ENCODE peak calls at places on chromosome X, in five cellular contexts. T is SK-N-SH, S is astrocyte of the spinal cord, I is ovary, B is cardiac fibroblast. N is an unnamed sample.

GRCh38 chrX:153818571-153819397 is 11.6 kb downstream of the PDZD4 start:
- DNase-seq in S (no peak), I (no peak), B (no peak), T (peak), N (no peak)

GRCh38 chrX:68177542-68177941 is 255.8 kb downstream of the OPHN1 start:
- DNase-seq in B (no peak), I (no peak), S (no peak), T (no peak), N (no peak)

GRCh38 chrX:112851161-112851779 is 10.6 kb upstream of the AMOT start:
- DNase-seq in S (no peak), I (no peak), B (no peak), T (no peak), N (no peak)

GRCh38 chrX:69153060-69153730 is 12.1 kb downstream of the PJA1 start:
- DNase-seq in T (peak), I (no peak), S (no peak), B (peak), N (peak)

GRCh38 chrX:120680090-120680489 is 50.2 kb upstream of the C1GALT1C1 start:
- DNase-seq in B (no peak), T (no peak), S (no peak), I (no peak), N (no peak)

GRCh38 chrX:114500622-114501021 is 83.3 kb upstream of the HTR2C start:
- DNase-seq in T (peak), B (no peak), S (no peak), I (no peak), N (no peak)

GRCh38 chrX:44344194-44344593 is 722 bp upstream of the EFHC2 start:
- DNase-seq in I (peak), B (no peak), T (no peak), S (no peak), N (no peak)

GRCh38 chrX:106899276-106899675 is 3.9 kb downstream of the RIPPLY1 start:
- DNase-seq in T (no peak), S (peak), B (no peak), I (no peak), N (no peak)

GRCh38 chrX:25021132-25021498 is 5.3 kb upstream of the ARX start:
- DNase-seq in S (no peak), I (peak), T (peak), B (no peak), N (no peak)

GRCh38 chrX:46681849-46682248 is 77.1 kb downstream of the SLC9A7 start:
- DNase-seq in B (peak), T (no peak), S (no peak), I (no peak), N (no peak)

GRCh38 chrX:70979136-70979762 is 48.4 kb upstream of the SLC7A3 start:
- DNase-seq in B (peak), T (peak), S (peak), I (no peak), N (no peak)

GRCh38 chrX:133633162-133633561 is 217.9 kb upstream of the GPC4 start:
- DNase-seq in T (peak), S (no peak), I (no peak), B (no peak), N (no peak)

GRCh38 chrX:153887385-153887784 is 1.4 kb upstream of the L1CAM start:
- DNase-seq in I (no peak), S (no peak), T (no peak), B (no peak), N (no peak)

GRCh38 chrX:141945415-141945814 is 41.7 kb downstream of the MAGEC1 start:
- DNase-seq in T (no peak), B (no peak), S (no peak), I (no peak), N (no peak)

DNA sequence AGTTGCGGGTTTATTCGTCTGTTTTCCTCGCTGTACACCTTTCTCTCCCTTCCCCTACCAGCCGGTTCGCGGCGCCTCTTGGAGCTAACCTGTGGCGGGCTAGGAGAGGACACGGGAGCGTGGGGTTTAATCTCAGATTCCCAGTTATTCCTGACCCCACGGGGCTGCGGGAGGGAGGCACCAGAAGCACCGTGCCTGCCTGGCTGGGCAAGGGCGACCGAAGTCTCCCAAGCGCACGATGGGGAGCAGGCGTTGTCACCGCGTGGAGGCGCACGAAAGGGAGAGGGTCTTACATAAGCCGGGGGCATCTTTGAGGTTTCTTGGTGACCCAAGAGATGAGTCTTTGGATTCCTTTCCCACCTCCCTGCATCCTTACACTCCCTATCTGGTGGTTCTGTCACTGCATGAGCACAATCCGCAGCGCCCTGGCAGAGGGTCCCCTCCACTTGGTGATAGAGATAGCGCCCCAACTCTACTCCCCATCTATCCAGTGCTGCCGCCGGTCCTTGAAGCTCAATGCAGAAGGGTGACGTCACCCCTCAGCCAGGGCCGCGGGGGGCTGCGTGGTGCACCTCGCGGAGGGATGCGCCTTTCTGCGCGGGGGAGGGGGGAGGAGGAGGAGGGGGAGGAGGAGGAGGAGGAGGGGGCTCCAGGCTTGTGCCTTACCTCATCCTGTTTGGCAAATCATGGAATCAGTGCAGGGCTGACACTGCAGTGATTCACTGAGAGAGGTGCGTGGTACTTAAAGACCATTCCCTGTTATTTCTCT is 793 bp downstream of the TSPAN7 start:
- DNase-seq in T (peak), I (peak), S (no peak), B (no peak), N (no peak)
- H3K4me3 ChIP-seq in T (peak), I (peak), S (peak), B (peak), N (peak)

DNA sequence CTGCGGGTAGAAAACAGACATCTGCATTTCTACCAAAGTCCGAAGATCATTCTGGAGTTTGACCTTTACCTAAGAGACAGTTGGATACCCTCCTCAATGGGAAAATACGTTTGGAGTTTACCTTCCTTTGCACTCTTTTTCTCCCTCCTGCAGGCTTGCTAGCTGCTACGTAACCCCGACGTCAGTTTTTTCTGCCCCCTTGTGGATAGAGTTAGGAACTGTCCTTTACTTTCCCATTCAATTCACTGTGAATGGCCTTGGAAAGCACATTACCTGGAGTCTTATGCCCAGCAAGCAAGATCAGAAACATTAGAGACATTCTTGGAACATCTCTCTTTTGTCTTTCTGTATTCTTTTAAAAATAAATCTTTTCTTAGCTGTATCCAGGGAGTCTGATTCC is 250.7 kb downstream of the NAP1L3 start:
- DNase-seq in B (peak), I (no peak), S (no peak), T (peak), N (no peak)
- TF ChIP-seq CTCF in B (peak), I (peak), S (peak), T (peak), N (peak)

DNA sequence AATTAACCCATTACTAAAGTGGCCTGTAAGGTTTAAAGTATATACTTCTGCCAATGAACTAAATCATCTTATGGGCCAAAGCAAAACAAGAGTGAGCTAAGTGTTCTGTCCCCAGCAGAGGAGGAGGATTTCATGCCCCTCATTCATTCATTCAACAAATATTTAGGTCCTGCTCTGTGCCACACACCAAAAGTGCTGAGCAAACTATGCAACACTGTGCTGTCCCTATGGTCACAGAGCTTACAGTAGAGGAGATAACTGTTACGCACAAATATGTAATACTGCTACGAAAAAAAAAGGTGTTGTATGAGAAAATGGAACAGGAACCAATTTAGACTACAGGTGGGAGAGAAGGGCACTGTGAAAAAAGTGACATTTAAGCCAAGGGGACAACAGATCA is 1.7 kb downstream of the SH3KBP1 start:
- DNase-seq in T (no peak), S (no peak), B (no peak), I (no peak), N (no peak)
- H3K4me3 ChIP-seq in T (no peak), S (no peak), B (peak), I (no peak), N (peak)

GRCh38 chrX:63471004-63471403 is 119.9 kb upstream of the SPIN4 start:
- DNase-seq in S (no peak), T (no peak), B (no peak), I (no peak), N (no peak)

GRCh38 chrX:63475200-63475599 is 124.1 kb upstream of the SPIN4 start:
- DNase-seq in B (no peak), T (no peak), S (peak), I (no peak), N (no peak)

GRCh38 chrX:63466690-63467089 is 115.6 kb upstream of the SPIN4 start:
- DNase-seq in B (no peak), S (no peak), I (no peak), T (no peak), N (no peak)

DNA sequence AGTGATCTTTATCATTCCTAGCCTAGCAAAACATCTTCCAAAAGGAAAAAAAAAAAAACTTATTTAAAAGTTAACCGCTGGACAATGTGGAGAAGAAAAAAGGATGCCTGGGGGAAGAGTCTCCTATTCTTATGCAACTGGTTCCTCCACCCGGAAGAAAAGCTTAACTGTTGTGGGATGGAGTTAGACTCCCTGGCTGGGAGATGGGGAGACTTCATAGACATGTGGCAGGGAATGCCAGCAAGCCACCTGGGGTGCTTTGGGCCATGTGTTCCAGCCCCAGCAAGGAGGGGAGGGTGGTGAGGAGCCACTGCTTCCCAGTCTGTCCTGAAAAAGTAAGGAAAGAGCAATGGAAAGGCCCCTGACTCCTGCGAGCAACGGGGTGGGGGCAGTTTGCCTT is 119.4 kb upstream of the SPIN4 start:
- DNase-seq in T (no peak), S (no peak), I (no peak), B (no peak), N (no peak)
- TF ChIP-seq CTCF in T (no peak), S (no peak), I (no peak), B (no peak), N (no peak)

GRCh38 chrX:30971761-30972603 is 82.9 kb upstream of the TAB3 start:
- DNase-seq in S (peak), I (no peak), T (peak), B (peak), N (no peak)
- H3K4me3 ChIP-seq in S (peak), I (peak), T (no peak), B (peak), N (peak)

DNA sequence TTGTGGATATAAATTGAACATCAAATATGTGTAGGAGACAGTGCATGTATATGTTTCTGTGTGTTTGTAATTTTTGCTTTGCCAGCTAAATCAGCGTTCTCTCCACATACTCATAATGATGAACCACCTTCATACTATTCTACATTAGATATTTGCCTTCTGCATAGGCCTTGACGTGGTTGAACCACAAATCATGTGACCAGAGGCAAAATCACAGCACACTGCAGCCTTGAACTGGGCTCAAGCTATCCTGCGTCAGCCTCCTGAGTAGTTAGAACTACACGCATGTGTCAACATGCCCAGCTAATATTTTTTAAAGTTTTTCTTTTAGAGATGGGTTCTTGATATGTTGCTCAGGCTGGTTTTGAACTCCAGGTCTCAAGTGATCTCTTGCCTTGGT is 9.5 kb downstream of the UBQLN2 start:
- DNase-seq in S (no peak), B (no peak), T (no peak), I (no peak), N (no peak)
- TF ChIP-seq CTCF in S (no peak), B (no peak), T (no peak), I (no peak), N (no peak)

GRCh38 chrX:21658152-21658737 is at the start of gene KLHL34:
- DNase-seq in I (no peak), T (peak), S (no peak), B (no peak), N (no peak)

GRCh38 chrX:21657318-21658151 is 595 bp downstream of the KLHL34 start:
- DNase-seq in T (no peak), S (no peak), I (no peak), B (no peak), N (no peak)

GRCh38 chrX:21656587-21657317 is 1.4 kb downstream of the KLHL34 start:
- DNase-seq in S (no peak), T (no peak), I (no peak), B (no peak), N (no peak)

GRCh38 chrX:21658746-21659145 is 616 bp upstream of the KLHL34 start:
- DNase-seq in B (no peak), S (no peak), I (no peak), T (no peak), N (no peak)

DNA sequence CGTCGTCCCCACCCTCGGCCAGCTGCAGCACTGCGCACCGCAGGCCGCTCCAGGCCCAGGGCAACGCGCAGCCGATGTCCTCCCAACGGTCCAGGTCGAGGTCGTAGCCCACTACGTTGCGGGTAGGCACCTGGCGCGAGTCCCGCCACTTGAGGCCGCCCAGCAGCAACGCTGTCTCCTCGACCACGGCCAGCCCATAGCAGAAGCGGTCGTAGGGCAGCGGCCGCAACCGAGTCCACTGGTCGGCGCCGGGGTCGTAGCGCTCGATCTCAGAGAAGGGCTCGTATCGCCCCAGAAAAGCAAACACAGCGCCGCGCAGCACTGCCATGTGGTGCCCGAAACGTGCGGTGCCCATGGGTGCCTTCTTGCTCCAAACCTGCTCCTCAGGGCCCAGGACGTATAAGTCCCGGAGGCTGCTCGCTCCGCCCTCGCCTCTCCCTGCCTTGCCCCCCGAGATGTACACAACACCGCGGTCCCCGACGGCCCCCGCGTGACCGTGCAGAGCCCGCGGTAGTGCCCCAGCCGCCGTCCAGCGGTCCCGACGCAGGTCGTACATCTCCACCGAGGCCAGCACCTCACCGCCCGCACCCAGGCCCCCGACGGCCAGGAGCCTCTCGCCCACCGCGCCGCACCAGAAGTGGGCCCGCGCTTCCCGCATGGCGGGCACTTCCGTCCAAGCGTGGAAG is 2.1 kb downstream of the KLHL34 start:
- DNase-seq in S (no peak), B (no peak), I (no peak), T (peak), N (no peak)
- H3K4me3 ChIP-seq in S (no peak), B (no peak), I (no peak), T (no peak), N (no peak)